ENCODE peak calls at places on chromosomes 2 and 18, in four cellular contexts. I is CD8-positive, alpha-beta T cell; Y is fibroblast of lung; X is CD4-positive, alpha-beta memory T cell. Q is an unnamed sample.

GRCh38 chr18:8741524-8741923 is 36.2 kb downstream of the MTCL1 start:
- DNase-seq in I (no peak), Y (no peak), X (no peak), Q (no peak)

GRCh38 chr2:146037334-146037870 is 1517.5 kb upstream of the ZEB2 start:
- DNase-seq in I (no peak), Y (no peak), X (no peak), Q (no peak)

GRCh38 chr2:232377841-232378734 is 463 bp upstream of the ALPP start:
- DNase-seq in I (no peak), Y (no peak), X (no peak), Q (no peak)

GRCh38 chr2:118837621-118838020 is 9.8 kb downstream of the EN1 start:
- DNase-seq in I (no peak), Y (no peak), X (no peak), Q (no peak)

GRCh38 chr2:12177052-12177994 is 430.9 kb downstream of the LPIN1 start:
- DNase-seq in I (no peak), Y (peak), X (no peak), Q (peak)

GRCh38 chr2:26580751-26581150 is 60.4 kb downstream of the CIB4 start:
- DNase-seq in I (no peak), Y (no peak), X (no peak), Q (no peak)

GRCh38 chr2:222320441-222321395 is 21.9 kb upstream of the PAX3 start:
- DNase-seq in I (no peak), Y (no peak), X (no peak), Q (no peak)

GRCh38 chr2:191637182-191638078 is 40.5 kb upstream of the NABP1 start:
- DNase-seq in I (no peak), Y (peak), X (peak), Q (no peak)

GRCh38 chr2:168601739-168602138 is 145.7 kb downstream of the CERS6 start:
- DNase-seq in I (no peak), Y (no peak), X (no peak), Q (peak)

GRCh38 chr2:196314157-196314556 is 142.8 kb upstream of the STK17B start:
- DNase-seq in I (no peak), Y (no peak), X (no peak), Q (no peak)

DNA sequence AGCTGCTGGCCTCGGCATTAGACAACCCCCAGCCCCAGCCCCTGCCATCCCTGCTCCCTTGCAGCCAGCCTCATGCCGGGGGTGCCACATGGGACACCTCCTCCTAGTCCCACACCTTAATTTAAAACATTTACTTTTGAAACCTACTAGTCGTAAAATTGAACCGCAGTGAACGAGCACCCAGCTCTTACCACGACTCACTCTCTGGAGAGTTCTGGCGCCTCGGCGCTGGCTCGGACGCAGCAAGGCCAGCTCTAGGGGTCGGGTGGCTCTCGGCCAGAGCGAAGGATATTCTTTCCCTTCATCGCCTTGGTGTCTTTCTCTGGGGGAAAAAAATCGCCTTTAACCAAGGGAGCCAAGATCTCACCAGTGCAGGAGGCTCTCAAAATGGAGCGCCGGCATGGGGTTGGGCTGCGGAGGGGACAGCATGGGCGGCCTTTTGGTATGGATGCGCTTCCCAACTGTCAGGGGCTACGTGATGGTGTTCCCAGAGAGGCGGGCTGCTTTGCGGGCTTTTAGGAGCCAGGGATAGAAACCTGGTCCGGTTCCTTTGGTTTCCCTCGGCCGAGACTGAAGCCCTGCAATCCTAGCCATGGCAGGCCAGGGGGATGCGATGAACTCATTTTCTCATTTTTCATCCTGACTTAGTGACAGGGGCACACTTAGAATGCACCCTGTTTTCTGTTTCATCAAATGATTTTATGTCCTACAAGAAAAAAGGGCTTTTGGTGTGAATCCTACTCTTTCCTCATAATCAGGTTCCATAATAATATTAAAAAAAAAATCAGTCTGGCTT is 2.0 kb downstream of the HPCAL1 start:
- DNase-seq in I (no peak), Y (no peak), X (no peak), Q (no peak)
- H3K4me3 ChIP-seq in I (peak), Y (peak), X (peak), Q (no peak)

DNA sequence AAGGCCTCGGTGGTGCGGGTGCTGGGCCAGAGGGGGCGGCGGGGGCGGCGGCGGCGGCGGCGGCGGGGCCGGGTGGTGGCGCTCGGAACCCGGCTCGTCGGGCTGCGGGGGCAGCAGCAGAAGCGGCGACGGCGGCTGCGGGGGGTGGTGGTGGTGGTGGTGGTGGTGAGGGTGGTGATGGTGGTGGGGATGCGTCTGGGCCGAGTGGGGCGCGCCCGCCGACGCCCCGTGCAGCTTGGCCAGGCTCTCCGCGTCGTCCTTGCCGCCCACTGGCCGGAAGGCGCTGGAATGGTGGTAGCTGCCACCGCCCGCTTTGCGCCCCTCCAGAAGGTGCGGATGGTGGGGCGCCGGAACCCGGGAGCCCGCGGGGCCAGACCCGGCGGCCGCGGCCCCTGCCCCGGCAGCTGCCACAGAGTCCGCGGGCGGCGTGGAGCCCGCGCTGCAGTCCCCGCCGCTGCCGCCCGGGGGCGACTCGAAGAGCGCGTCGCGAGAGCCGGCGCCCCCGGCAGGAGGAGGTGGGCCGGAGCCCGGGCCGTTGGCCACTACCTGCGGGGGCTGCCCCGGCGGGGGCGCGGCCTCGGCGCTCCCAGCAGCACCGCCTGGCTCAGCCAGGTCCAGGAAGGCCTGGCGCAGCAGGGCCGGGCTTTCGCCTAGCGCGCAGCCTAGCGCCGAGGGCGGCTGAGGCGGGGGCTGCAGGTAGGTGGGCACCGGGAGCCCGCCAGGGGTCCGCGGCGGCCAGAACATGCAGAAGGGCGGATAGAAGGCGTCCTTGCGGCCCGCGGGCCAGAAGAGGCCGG is 4.2 kb downstream of the SKOR2 start:
- DNase-seq in I (no peak), Y (no peak), X (no peak), Q (no peak)
- H3K4me3 ChIP-seq in I (no peak), Y (no peak), X (no peak), Q (no peak)

GRCh38 chr18:13380671-13381070 is 162.1 kb downstream of the LDLRAD4 start:
- DNase-seq in I (no peak), Y (no peak), X (no peak), Q (no peak)

GRCh38 chr18:13382683-13382989 is 164.1 kb downstream of the LDLRAD4 start:
- DNase-seq in I (no peak), Y (no peak), X (no peak), Q (no peak)

GRCh38 chr18:13382990-13383821 is 164.6 kb downstream of the LDLRAD4 start:
- DNase-seq in I (no peak), Y (no peak), X (peak), Q (no peak)

GRCh38 chr18:13381331-13381730 is 162.8 kb downstream of the LDLRAD4 start:
- DNase-seq in I (no peak), Y (no peak), X (no peak), Q (no peak)

GRCh38 chr18:13381907-13382682 is 163.5 kb downstream of the LDLRAD4 start:
- DNase-seq in I (peak), Y (peak), X (peak), Q (no peak)
- H3K4me3 ChIP-seq in I (peak), Y (no peak), X (peak), Q (peak)

GRCh38 chr18:22045221-22045918 is 124.0 kb upstream of the GATA6 start:
- DNase-seq in I (no peak), Y (no peak), X (no peak), Q (no peak)
- H3K4me3 ChIP-seq in I (no peak), Y (no peak), X (no peak), Q (no peak)

GRCh38 chr2:175003875-175004729 is 1.1 kb downstream of the CHN1 start:
- DNase-seq in I (no peak), Y (no peak), X (no peak), Q (no peak)
- H3K4me3 ChIP-seq in I (no peak), Y (peak), X (no peak), Q (no peak)

GRCh38 chr18:5239447-5239846 is 42.4 kb upstream of the AKAIN1 start:
- DNase-seq in I (no peak), Y (no peak), X (no peak), Q (no peak)
- H3K4me3 ChIP-seq in I (peak), Y (peak), X (no peak), Q (peak)

GRCh38 chr2:73176205-73176880 is 26.0 kb upstream of the NOTO start:
- DNase-seq in I (no peak), Y (no peak), X (no peak), Q (no peak)
- H3K4me3 ChIP-seq in I (peak), Y (peak), X (peak), Q (no peak)

GRCh38 chr2:134933732-134934131 is 15.1 kb downstream of the CCNT2 start:
- DNase-seq in I (no peak), Y (no peak), X (no peak), Q (no peak)
- H3K4me3 ChIP-seq in I (no peak), Y (no peak), X (no peak), Q (no peak)

GRCh38 chr18:58865714-58866113 is 1.0 kb downstream of the ZNF532 start:
- DNase-seq in I (no peak), Y (no peak), X (no peak), Q (no peak)
- H3K4me3 ChIP-seq in I (no peak), Y (no peak), X (no peak), Q (no peak)

GRCh38 chr2:236574424-236575145 is 5.0 kb downstream of the ACKR3 start:
- DNase-seq in I (no peak), Y (no peak), X (no peak), Q (no peak)
- H3K4me3 ChIP-seq in I (no peak), Y (no peak), X (no peak), Q (no peak)

Q was measured in GM06990.